ENCODE peak calls at places on chromosomes 5 and 9, in six cellular contexts. T is K562, Z is H1, R is SK-N-SH, W is HepG2, D is GM12878. C is an unnamed sample.

GRCh38 chr5:158807-159447 is 32.4 kb upstream of the LRRC14B start:
- DNase-seq in T (no peak), Z (no peak), R (no peak), W (no peak), D (no peak), C (no peak)

GRCh38 chr5:65173130-65173525 is 308.6 kb downstream of the ADAMTS6 start:
- DNase-seq in T (no peak), Z (no peak), R (no peak), W (no peak), D (no peak), C (no peak)

GRCh38 chr9:107249665-107250285 is 33.3 kb upstream of the RAD23B start:
- DNase-seq in T (no peak), Z (no peak), R (no peak), W (no peak), D (no peak), C (no peak)

GRCh38 chr5:174320051-174320450 is 274.5 kb downstream of the NSG2 start:
- DNase-seq in T (no peak), Z (no peak), R (no peak), W (no peak), D (no peak), C (no peak)

GRCh38 chr9:33881635-33882034 is 64.7 kb downstream of the UBE2R2 start:
- DNase-seq in T (no peak), Z (no peak), R (no peak), W (no peak), D (no peak), C (peak)

GRCh38 chr5:115262066-115262404 is 642 bp downstream of the PGGT1B start:
- DNase-seq in T (peak), Z (no peak), R (no peak), W (peak), D (peak), C (peak)

GRCh38 chr9:113504725-113505590 is 41.4 kb downstream of the RGS3 start:
- DNase-seq in T (no peak), Z (no peak), R (no peak), W (peak), D (no peak), C (no peak)

GRCh38 chr5:169909945-169910344 is 70.3 kb downstream of the INSYN2B start:
- DNase-seq in T (no peak), Z (no peak), R (no peak), W (no peak), D (no peak), C (no peak)

GRCh38 chr9:105694848-105695581 is 674 bp downstream of the TMEM38B start:
- DNase-seq in T (peak), Z (no peak), R (peak), W (peak), D (peak), C (peak)

GRCh38 chr5:84381501-84382362 is 2.9 kb downstream of the EDIL3 start:
- DNase-seq in T (no peak), Z (no peak), R (no peak), W (no peak), D (no peak), C (no peak)

GRCh38 chr9:21465859-21466518 is 16.1 kb downstream of the IFNE start:
- DNase-seq in T (no peak), Z (no peak), R (peak), W (peak), D (no peak), C (peak)

GRCh38 chr5:11791777-11792176 is 112.5 kb downstream of the CTNND2 start:
- DNase-seq in T (no peak), Z (no peak), R (no peak), W (no peak), D (no peak), C (no peak)

GRCh38 chr5:93151896-93152295 is 429.1 kb downstream of the NR2F1-AS1 start:
- DNase-seq in T (no peak), Z (no peak), R (no peak), W (no peak), D (no peak), C (no peak)

GRCh38 chr9:738209-738915 is 103.1 kb upstream of the DMRT1 start:
- DNase-seq in T (no peak), Z (no peak), R (no peak), W (no peak), D (no peak), C (peak)

GRCh38 chr5:153827407-153827806 is 211.3 kb downstream of the FAM114A2 start:
- DNase-seq in T (no peak), Z (no peak), R (no peak), W (no peak), D (no peak), C (no peak)

GRCh38 chr5:33180900-33181299 is 259.9 kb upstream of the TARS1 start:
- DNase-seq in T (no peak), Z (no peak), R (no peak), W (no peak), D (no peak), C (peak)

GRCh38 chr5:156438076-156438475 is 111.1 kb downstream of the SGCD start:
- DNase-seq in T (no peak), Z (no peak), R (no peak), W (no peak), D (no peak), C (no peak)

GRCh38 chr9:96009223-96009602 is 133.7 kb downstream of the ERCC6L2 start:
- DNase-seq in T (no peak), Z (no peak), R (no peak), W (no peak), D (no peak), C (no peak)

GRCh38 chr5:137621861-137622823 is 113.7 kb downstream of the KLHL3 start:
- DNase-seq in T (no peak), Z (no peak), R (no peak), W (no peak), D (no peak), C (peak)

GRCh38 chr5:144510845-144511580 is 340.3 kb downstream of the KCTD16 start:
- DNase-seq in T (no peak), Z (no peak), R (no peak), W (peak), D (no peak), C (no peak)

GRCh38 chr9:74920944-74921626 is 31.6 kb downstream of the C9orf40 start:
- DNase-seq in T (no peak), Z (no peak), R (no peak), W (no peak), D (no peak), C (no peak)

GRCh38 chr5:142280066-142281011 is 44.5 kb downstream of the SPRY4 start:
- DNase-seq in T (peak), Z (no peak), R (peak), W (peak), D (no peak), C (peak)

GRCh38 chr5:173670130-173670591 is 53.7 kb upstream of the BOD1 start:
- DNase-seq in T (no peak), Z (peak), R (no peak), W (no peak), D (no peak), C (peak)

GRCh38 chr9:112029921-112030444 is 133.4 kb downstream of the UGCG start:
- DNase-seq in T (no peak), Z (peak), R (no peak), W (peak), D (no peak), C (peak)

GRCh38 chr9:36488322-36488838 is 84.3 kb upstream of the MELK start:
- DNase-seq in T (no peak), Z (no peak), R (no peak), W (no peak), D (no peak), C (no peak)

GRCh38 chr9:129081388-129081889 is 528 bp downstream of the DOLPP1 start:
- DNase-seq in T (peak), Z (no peak), R (peak), W (no peak), D (peak), C (no peak)

GRCh38 chr9:28365020-28365640 is 791.8 kb upstream of the C9orf72 start:
- DNase-seq in T (no peak), Z (peak), R (no peak), W (no peak), D (no peak), C (no peak)

GRCh38 chr9:37329576-37329975 is 92.9 kb upstream of the GRHPR start:
- DNase-seq in T (peak), Z (no peak), R (peak), W (no peak), D (no peak), C (peak)

GRCh38 chr5:83414601-83415000 is 56.9 kb upstream of the VCAN start:
- DNase-seq in T (no peak), Z (no peak), R (no peak), W (no peak), D (no peak), C (peak)

GRCh38 chr5:170986598-170986997 is 124.8 kb downstream of the RANBP17 start:
- DNase-seq in T (no peak), Z (no peak), R (peak), W (no peak), D (no peak), C (peak)

GRCh38 chr9:122162415-122162814 is 2.7 kb downstream of the MORN5 start:
- DNase-seq in T (no peak), Z (no peak), R (no peak), W (no peak), D (no peak), C (no peak)

GRCh38 chr5:149345147-149345891 is at the start of gene GRPEL2:
- DNase-seq in T (peak), Z (peak), R (peak), W (peak), D (peak), C (peak)

GRCh38 chr9:69542942-69543704 is 129.0 kb downstream of the APBA1 start:
- DNase-seq in T (no peak), Z (no peak), R (peak), W (no peak), D (no peak), C (no peak)

GRCh38 chr5:91401175-91401574 is 18.1 kb upstream of the ARRDC3 start:
- DNase-seq in T (no peak), Z (no peak), R (no peak), W (no peak), D (no peak), C (peak)

GRCh38 chr9:3888496-3888858 is 362.7 kb upstream of the RFX3 start:
- DNase-seq in T (no peak), Z (no peak), R (no peak), W (no peak), D (no peak), C (no peak)

GRCh38 chr5:122937914-122938313 is 92.5 kb downstream of the SNX24 start:
- DNase-seq in T (no peak), Z (no peak), R (no peak), W (no peak), D (no peak), C (no peak)

GRCh38 chr5:172454355-172455086 is at the start of gene SH3PXD2B:
- DNase-seq in T (peak), Z (no peak), R (peak), W (peak), D (no peak), C (no peak)

GRCh38 chr9:93903886-93904648 is 51.1 kb downstream of the BARX1 start:
- DNase-seq in T (no peak), Z (no peak), R (no peak), W (no peak), D (no peak), C (no peak)

GRCh38 chr5:8650197-8650596 is 781.2 kb downstream of the MTRR start:
- DNase-seq in T (no peak), Z (no peak), R (no peak), W (no peak), D (no peak), C (peak)

GRCh38 chr5:37326536-37326935 is 44.4 kb downstream of the NUP155 start:
- DNase-seq in T (no peak), Z (no peak), R (no peak), W (no peak), D (no peak), C (no peak)
- TF ChIP-seq RFX5 in T (no peak), Z (no peak), R (no peak), W (no peak), D (no peak), C (no peak)

GRCh38 chr5:14401639-14402038 is 180.0 kb upstream of the OTULINL start:
- DNase-seq in T (no peak), Z (no peak), R (peak), W (no peak), D (no peak), C (no peak)

GRCh38 chr5:14400085-14400484 is 181.5 kb upstream of the OTULINL start:
- DNase-seq in T (no peak), Z (no peak), R (peak), W (no peak), D (no peak), C (peak)

GRCh38 chr5:14400611-14401010 is 181.0 kb upstream of the OTULINL start:
- DNase-seq in T (no peak), Z (no peak), R (no peak), W (no peak), D (no peak), C (no peak)

GRCh38 chr5:14397717-14398116 is 183.9 kb upstream of the OTULINL start:
- DNase-seq in T (no peak), Z (no peak), R (no peak), W (no peak), D (no peak), C (peak)

DNA sequence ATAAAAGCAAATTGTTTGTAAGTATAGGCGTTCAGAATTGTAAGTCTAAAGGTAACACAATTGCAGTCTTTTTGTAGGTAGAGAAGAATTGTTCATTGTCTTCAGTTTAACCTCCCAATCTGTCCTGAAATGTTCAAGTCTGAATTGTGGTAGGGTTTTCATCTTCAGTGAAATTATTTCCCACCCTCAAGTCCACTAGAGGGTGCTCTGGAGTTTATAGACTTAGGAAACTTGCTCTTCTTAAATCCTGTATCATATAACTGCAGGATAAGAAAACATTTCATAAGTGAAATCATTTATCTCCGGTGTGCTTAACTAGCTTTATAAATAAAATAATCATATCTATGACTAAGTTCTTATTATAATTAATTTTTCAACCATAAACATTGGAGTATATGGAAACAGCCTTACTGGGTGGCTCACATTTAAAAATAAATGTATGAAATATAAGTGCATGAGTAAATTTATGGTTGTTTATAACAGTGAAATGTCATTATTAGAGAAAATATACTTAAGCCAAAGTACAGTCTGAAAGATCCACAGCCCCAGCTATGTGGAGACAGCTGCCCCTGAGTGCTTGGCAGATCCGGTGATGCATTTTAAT is 182.4 kb upstream of the OTULINL start:
- DNase-seq in T (peak), Z (no peak), R (peak), W (peak), D (no peak), C (peak)
- H3K9ac ChIP-seq in T (no peak), Z (no peak), R (peak), W (no peak), D (no peak), C (peak)

GRCh38 chr5:6291961-6292360 is 86.4 kb downstream of the MED10 start:
- DNase-seq in T (no peak), Z (no peak), R (no peak), W (peak), D (no peak), C (no peak)

GRCh38 chr5:6302099-6302498 is 76.2 kb downstream of the MED10 start:
- DNase-seq in T (no peak), Z (no peak), R (no peak), W (no peak), D (no peak), C (no peak)

GRCh38 chr5:6296524-6296923 is 81.8 kb downstream of the MED10 start:
- DNase-seq in T (no peak), Z (no peak), R (no peak), W (no peak), D (no peak), C (no peak)
- TF ChIP-seq RFX5 in T (no peak), Z (no peak), R (no peak), W (no peak), D (no peak), C (no peak)

GRCh38 chr9:97985058-97985861 is 2.1 kb downstream of the ANP32B start:
- DNase-seq in T (peak), Z (no peak), R (no peak), W (no peak), D (peak), C (peak)
- H3K9ac ChIP-seq in T (peak), Z (no peak), R (peak), W (peak), D (peak), C (peak)

DNA sequence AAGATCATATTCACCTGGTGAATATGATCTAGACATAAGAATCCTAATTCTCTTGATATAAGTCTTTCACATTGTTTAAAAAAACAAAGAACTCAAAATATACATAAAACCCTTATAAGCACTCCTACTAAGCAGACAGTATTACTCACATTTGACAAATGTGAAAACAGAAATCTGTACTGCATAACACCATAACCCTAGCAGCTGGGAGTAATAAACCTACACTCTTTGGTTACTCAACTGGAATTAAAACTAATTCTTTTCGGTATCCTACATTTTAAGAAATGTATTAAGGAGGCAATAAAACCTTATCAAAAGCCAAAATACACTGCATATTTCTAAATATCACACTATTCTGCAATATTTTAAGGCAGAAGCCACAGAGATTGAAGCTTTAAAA is 6.9 kb downstream of the AUH start:
- DNase-seq in T (no peak), Z (no peak), R (no peak), W (no peak), D (no peak), C (peak)
- TF ChIP-seq RFX5 in T (no peak), Z (no peak), R (no peak), W (no peak), D (no peak), C (no peak)

GRCh38 chr9:2640570-2640969 is 19.0 kb downstream of the VLDLR start:
- DNase-seq in T (no peak), Z (no peak), R (no peak), W (no peak), D (no peak), C (no peak)

GRCh38 chr9:2641033-2641432 is 19.4 kb downstream of the VLDLR start:
- DNase-seq in T (no peak), Z (no peak), R (no peak), W (no peak), D (no peak), C (no peak)

GRCh38 chr9:2639786-2640185 is 18.2 kb downstream of the VLDLR start:
- DNase-seq in T (no peak), Z (no peak), R (no peak), W (peak), D (no peak), C (no peak)

GRCh38 chr9:2642068-2642467 is 20.5 kb downstream of the VLDLR start:
- DNase-seq in T (no peak), Z (no peak), R (no peak), W (no peak), D (no peak), C (no peak)

DNA sequence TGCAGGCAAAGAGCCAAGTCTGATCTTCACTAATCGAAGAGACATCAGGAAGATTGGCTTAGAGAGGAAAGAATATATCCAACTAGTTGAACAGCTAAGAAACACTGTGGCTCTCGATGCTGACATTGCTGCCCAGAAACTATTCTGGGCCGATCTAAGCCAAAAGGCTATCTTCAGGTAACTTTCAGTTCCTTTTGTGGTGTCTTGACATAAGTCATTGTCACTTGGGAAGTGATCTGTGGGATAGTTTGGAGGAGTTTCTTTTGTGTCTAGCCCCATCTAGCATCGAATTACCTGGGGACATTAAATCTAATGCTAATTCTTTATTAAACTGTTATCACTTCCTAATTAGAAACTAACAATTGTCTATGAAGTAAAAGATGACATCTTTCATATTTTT is 24.0 kb downstream of the VLDLR start:
- DNase-seq in T (no peak), Z (no peak), R (no peak), W (no peak), D (peak), C (no peak)
- H3K9ac ChIP-seq in T (no peak), Z (no peak), R (no peak), W (no peak), D (no peak), C (no peak)

GRCh38 chr9:88007291-88007650 is 32.9 kb upstream of the CDK20 start:
- DNase-seq in T (no peak), Z (no peak), R (no peak), W (no peak), D (no peak), C (no peak)
- TF ChIP-seq RFX5 in T (no peak), Z (no peak), R (no peak), W (no peak), D (no peak), C (no peak)

GRCh38 chr5:102483736-102484135 is 15.1 kb downstream of the SLCO6A1 start:
- DNase-seq in T (no peak), Z (no peak), R (no peak), W (no peak), D (no peak), C (no peak)

DNA sequence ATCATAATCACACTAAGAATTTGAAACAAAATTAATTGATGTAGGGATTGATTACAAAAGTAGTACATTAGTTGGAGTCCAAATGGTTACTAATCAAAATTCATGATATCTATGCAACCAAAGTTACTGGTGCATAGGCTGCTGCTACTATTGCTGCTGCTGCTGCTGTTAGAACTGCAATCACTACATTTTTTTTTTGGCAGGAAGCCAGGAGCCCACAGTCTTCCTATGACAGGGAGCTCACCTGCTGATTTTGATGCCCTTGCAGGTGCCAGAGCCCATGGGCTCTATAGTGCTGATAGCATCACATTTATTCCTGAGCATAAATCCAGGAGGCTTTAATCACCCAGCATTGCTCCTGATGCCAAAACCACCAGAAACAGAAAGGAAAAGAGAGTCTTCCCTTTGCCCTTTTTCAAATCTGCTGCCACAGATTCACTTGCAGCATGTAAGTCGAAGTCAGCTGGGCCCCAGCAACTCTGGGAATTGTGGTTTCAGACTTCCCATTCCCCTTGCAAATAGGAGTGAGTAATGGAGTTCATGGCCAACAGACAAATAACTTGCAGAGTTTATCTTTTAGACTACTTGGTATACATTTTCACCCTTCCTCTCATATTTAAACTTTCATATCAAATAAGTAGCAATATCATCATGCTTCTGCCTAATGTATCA is 17.6 kb downstream of the SLCO6A1 start:
- DNase-seq in T (no peak), Z (no peak), R (no peak), W (no peak), D (no peak), C (no peak)
- H3K9ac ChIP-seq in T (no peak), Z (no peak), R (no peak), W (no peak), D (no peak), C (no peak)